ENCODE peak calls at places on chromosomes 5 and 9, in ten cellular contexts. V is left ventricle myocardium inferior; T is stomach; W is sigmoid colon; N is heart right ventricle; P is adrenal gland; I is A549; A is prostate gland; B is effector memory CD4-positive, alpha-beta T cell; Y is ovary. Z is an unnamed sample.

GRCh38 chr9:16884952-16885513 is 14.6 kb upstream of the BNC2 start:
- DNase-seq in V (no peak), T (no peak), W (peak; percentile 79), N (peak; percentile 11), P (peak; percentile 40), I (no peak), A (no peak), B (no peak), Y (no peak), Z (no peak)

GRCh38 chr5:88665750-88666215 is 217.2 kb downstream of the MEF2C start:
- DNase-seq in V (no peak), T (no peak), W (no peak), N (no peak), P (no peak), I (no peak), A (no peak), B (no peak), Y (no peak), Z (no peak)

GRCh38 chr5:1720396-1721110 is 79.1 kb downstream of the MRPL36 start:
- DNase-seq in V (no peak), T (no peak), W (no peak), N (no peak), P (no peak), I (no peak), A (no peak), B (no peak), Y (no peak), Z (no peak)

GRCh38 chr9:27157086-27157485 is 48.1 kb downstream of the TEK start:
- DNase-seq in V (no peak), T (no peak), W (no peak), N (no peak), P (no peak), I (no peak), A (no peak), B (no peak), Y (no peak), Z (no peak)

GRCh38 chr5:173143567-173143966 is 764 bp upstream of the BNIP1 start:
- DNase-seq in V (no peak), T (no peak), W (no peak), N (no peak), P (no peak), I (no peak), A (no peak), B (no peak), Y (no peak), Z (no peak)

GRCh38 chr5:67154518-67155206 is 41.9 kb downstream of the CD180 start:
- DNase-seq in V (no peak), T (no peak), W (no peak), N (no peak), P (no peak), I (no peak), A (peak; percentile 79), B (no peak), Y (no peak), Z (no peak)

GRCh38 chr5:15366676-15367391 is 133.1 kb upstream of the FBXL7 start:
- DNase-seq in V (no peak), T (no peak), W (no peak), N (peak; percentile 18), P (no peak), I (no peak), A (no peak), B (no peak), Y (no peak), Z (no peak)

GRCh38 chr9:108478871-108479332 is 376.9 kb downstream of the ACTL7B start:
- DNase-seq in V (no peak), T (no peak), W (no peak), N (no peak), P (peak; percentile 12), I (peak; percentile 25), A (no peak), B (no peak), Y (no peak), Z (no peak)

GRCh38 chr9:71763752-71764332 is 4.5 kb downstream of the CEMIP2 start:
- DNase-seq in V (no peak), T (no peak), W (no peak), N (no peak), P (no peak), I (no peak), A (no peak), B (no peak), Y (no peak), Z (no peak)

GRCh38 chr9:71761938-71762353 is 6.4 kb downstream of the CEMIP2 start:
- DNase-seq in V (no peak), T (no peak), W (no peak), N (no peak), P (no peak), I (no peak), A (no peak), B (no peak), Y (no peak), Z (no peak)

GRCh38 chr9:71764438-71764837 is 3.9 kb downstream of the CEMIP2 start:
- DNase-seq in V (no peak), T (no peak), W (no peak), N (no peak), P (no peak), I (no peak), A (no peak), B (no peak), Y (no peak), Z (no peak)

GRCh38 chr9:71760901-71761300 is 7.4 kb downstream of the CEMIP2 start:
- DNase-seq in V (no peak), T (no peak), W (no peak), N (no peak), P (peak; percentile 83), I (no peak), A (no peak), B (no peak), Y (no peak), Z (no peak)

DNA sequence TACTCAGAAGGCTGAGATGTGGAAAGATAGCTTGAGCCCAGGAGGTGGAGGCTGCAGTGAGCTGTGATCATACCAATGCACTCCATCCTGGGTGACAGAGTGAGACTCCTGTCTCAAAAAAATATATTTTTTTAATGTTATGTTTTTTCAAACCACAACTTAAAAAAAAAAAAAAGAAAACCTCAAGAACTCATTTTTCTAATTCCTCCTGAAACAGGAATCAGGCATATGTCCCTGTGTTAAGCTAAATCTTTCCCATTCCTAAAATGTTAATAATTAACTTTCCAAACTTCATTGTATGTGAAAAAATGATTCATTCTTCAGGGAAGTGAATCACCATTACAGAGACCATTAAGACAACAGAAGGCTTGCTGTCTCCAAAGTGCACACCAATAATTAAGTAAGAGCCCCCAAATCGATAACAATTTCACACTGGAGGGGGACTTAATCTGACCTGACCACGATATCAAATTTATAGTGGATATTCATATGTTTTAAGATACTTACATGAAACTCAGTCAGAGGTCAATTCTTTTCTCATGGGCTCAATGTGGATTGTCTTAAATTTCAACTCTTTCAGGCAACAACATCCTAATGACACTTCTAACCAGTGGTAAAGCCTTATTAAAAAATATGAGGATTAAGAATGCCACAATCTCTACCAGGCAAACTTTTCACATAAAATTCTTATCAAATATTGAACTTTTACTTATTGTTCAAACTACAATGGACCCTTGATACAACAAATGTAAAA is 5.2 kb downstream of the CEMIP2 start:
- DNase-seq in V (no peak), T (no peak), W (no peak), N (no peak), P (no peak), I (peak; percentile 71), A (no peak), B (no peak), Y (no peak), Z (no peak)
- H3K4me1 ChIP-seq in V (peaks cover 57% of the 10 kb centered on the region), T (peaks cover 61% of the 10 kb centered on the region), W (peaks cover 53% of the 10 kb centered on the region), N (peaks cover 62% of the 10 kb centered on the region), P (peaks cover 22% of the 10 kb centered on the region), I (peaks cover 75% of the 10 kb centered on the region), A (peaks cover 8% of the 10 kb centered on the region), B (peaks cover 36% of the 10 kb centered on the region), Y (peaks cover 5% of the 10 kb centered on the region), Z (no peaks in the 10 kb centered on the region)

DNA sequence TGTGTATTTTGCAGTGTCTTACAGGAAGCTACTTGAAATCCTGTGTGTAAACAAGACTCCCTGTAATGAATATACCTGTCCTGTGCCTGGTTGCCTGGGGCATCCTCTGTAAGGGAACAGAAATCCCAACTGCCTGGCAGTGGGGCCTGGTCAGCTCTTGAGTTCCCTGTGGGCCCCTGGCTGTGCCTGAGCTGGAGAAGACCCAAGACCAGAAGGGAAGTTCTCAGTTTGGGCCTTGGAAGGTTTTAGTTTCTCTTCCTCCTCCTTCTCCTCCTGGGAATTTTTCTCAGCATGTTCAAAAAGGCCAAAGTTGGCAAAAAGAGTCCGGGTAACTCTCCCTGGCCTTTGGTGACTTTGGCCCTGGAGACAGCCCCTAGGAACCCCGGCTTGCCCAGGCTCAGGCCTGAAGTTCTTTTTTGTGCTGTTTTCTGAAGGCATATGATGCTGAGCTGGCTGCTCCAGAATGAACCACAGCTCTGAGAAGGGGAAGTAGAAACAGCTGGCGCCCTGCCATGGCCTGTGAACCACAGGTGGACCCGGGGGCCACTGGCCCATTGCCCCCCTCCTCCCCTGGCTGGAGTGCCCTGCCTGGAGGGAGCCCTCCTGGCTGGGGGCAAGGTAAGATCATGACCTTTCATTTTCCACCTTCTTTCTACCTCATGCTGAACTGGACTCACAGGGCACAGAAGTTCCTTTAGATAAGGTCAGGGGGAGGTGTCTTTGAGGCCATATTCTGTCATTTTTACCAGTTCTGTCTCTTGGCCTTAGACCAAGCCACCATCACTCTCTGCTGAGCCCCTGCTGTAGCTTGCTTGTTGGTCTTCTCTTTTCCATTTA is 5.8 kb downstream of the TMEM268 start:
- DNase-seq in V (peak; percentile 67), T (peak; percentile 72), W (peak; percentile 81), N (peak; percentile 42), P (peak; percentile 66), I (no peak), A (peak; percentile 51), B (no peak), Y (peak; percentile 57), Z (peak; percentile 76)
- H3K4me3 ChIP-seq in V (no peak overlapping the region), T (no peak overlapping the region), W (no peak overlapping the region), N (no peak overlapping the region), P (no peak overlapping the region), I (no peak overlapping the region), A (no peak overlapping the region), B (no peak overlapping the region), Y (no peak overlapping the region), Z (no peak overlapping the region)

GRCh38 chr9:127680846-127681245 is 25.9 kb upstream of the CFAP157 start:
- DNase-seq in V (no peak), T (no peak), W (no peak), N (no peak), P (no peak), I (no peak), A (no peak), B (no peak), Y (no peak), Z (no peak)

GRCh38 chr9:127686461-127687393 is 20.1 kb upstream of the CFAP157 start:
- DNase-seq in V (no peak), T (no peak), W (no peak), N (no peak), P (no peak), I (no peak), A (no peak), B (no peak), Y (no peak), Z (no peak)

GRCh38 chr9:127683723-127684122 is 23.1 kb upstream of the CFAP157 start:
- DNase-seq in V (no peak), T (no peak), W (no peak), N (no peak), P (no peak), I (no peak), A (no peak), B (no peak), Y (no peak), Z (no peak)

GRCh38 chr9:127682351-127683136 is 24.2 kb upstream of the CFAP157 start:
- DNase-seq in V (no peak), T (no peak), W (no peak), N (no peak), P (peak; percentile 61), I (no peak), A (no peak), B (no peak), Y (no peak), Z (no peak)

GRCh38 chr9:127684576-127684975 is 22.2 kb upstream of the CFAP157 start:
- DNase-seq in V (no peak), T (no peak), W (no peak), N (no peak), P (no peak), I (no peak), A (no peak), B (no peak), Y (no peak), Z (no peak)
- H3K4me1 ChIP-seq in V (no peaks in the 10 kb centered on the region), T (no peaks in the 10 kb centered on the region), W (no peaks in the 10 kb centered on the region), N (no peaks in the 10 kb centered on the region), P (peaks cover 7% of the 10 kb centered on the region), I (peaks cover 5% of the 10 kb centered on the region), A (no peaks in the 10 kb centered on the region), B (no peaks in the 10 kb centered on the region), Y (no peaks in the 10 kb centered on the region), Z (no peaks in the 10 kb centered on the region)

DNA sequence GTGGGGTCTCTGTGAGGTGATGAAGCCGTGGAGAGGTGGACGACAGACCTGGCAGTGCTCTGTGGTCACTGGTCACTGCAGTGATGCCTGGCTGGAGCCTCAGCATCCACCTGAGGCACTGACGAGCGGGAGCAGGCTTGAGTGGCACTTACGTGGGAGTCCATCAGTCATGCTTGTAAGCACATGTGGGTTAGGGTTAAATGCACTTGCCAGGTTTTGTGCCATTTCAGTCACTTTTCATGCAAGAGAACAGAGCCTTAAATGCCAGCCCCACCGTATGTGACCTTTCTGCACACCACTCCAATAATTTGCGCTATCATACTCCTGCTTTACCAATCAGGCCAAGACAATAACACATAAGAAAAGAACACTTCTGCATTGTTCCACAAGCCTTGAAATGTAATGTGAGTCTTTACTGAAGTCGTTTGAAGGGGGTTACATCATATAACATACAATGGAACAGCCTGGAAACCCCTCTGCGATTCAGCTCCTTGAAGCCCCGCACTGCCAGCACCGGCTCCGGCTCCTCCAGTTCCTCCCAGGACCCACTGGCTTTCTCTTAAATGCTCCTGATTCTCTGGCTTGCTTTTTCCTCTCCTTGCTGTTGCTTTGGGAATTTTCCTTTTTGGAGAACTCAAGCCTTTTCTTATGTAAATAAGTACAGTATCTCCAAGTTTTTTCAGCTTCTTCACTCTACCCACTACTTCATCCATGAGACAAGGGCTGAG is 59.4 kb upstream of the CTXN3 start:
- DNase-seq in V (no peak), T (no peak), W (no peak), N (no peak), P (no peak), I (no peak), A (no peak), B (no peak), Y (no peak), Z (no peak)
- H3K4me3 ChIP-seq in V (no peak overlapping the region), T (no peak overlapping the region), W (no peak overlapping the region), N (no peak overlapping the region), P (no peak overlapping the region), I (no peak overlapping the region), A (no peak overlapping the region), B (no peak overlapping the region), Y (no peak overlapping the region), Z (no peak overlapping the region)

Z was measured in ascending aorta.